ENCODE peak calls at places on chromosomes 13 and 19, in four cellular contexts. One of them, this sample, is unnamed.

GRCh38 chr19:41688098-41688497 is at the start of gene CEACAM7:
- DNase-seq in astrocyte of the cerebellum: no peak
- DNase-seq in dorsolateral prefrontal cortex: no peak
- DNase-seq in left ventricle myocardium inferior: no peak
- DNase-seq in this sample: no peak

GRCh38 chr19:49862411-49863253 is 4.7 kb downstream of the PNKP start:
- DNase-seq in astrocyte of the cerebellum: no peak
- DNase-seq in dorsolateral prefrontal cortex: no peak
- DNase-seq in left ventricle myocardium inferior: no peak
- DNase-seq in this sample: no peak

GRCh38 chr13:42777476-42777875 is 3.9 kb upstream of the FAM216B start:
- DNase-seq in astrocyte of the cerebellum: no peak
- DNase-seq in dorsolateral prefrontal cortex: no peak
- DNase-seq in left ventricle myocardium inferior: no peak
- DNase-seq in this sample: no peak

GRCh38 chr19:55172741-55173140 is 6.3 kb upstream of the DNAAF3 start:
- DNase-seq in astrocyte of the cerebellum: no peak
- DNase-seq in dorsolateral prefrontal cortex: no peak
- DNase-seq in left ventricle myocardium inferior: no peak
- DNase-seq in this sample: no peak

GRCh38 chr13:29487466-29488454 is 107.7 kb downstream of the SLC7A1 start:
- DNase-seq in astrocyte of the cerebellum: no peak
- DNase-seq in dorsolateral prefrontal cortex: no peak
- DNase-seq in left ventricle myocardium inferior: no peak
- DNase-seq in this sample: no peak

GRCh38 chr13:48571121-48571901 is 38.4 kb upstream of the RCBTB2 start:
- DNase-seq in astrocyte of the cerebellum: peak; percentile 75
- DNase-seq in dorsolateral prefrontal cortex: no peak
- DNase-seq in left ventricle myocardium inferior: no peak
- DNase-seq in this sample: peak; percentile 51

GRCh38 chr13:113860579-113861432 is 3.1 kb downstream of the GAS6 start:
- DNase-seq in astrocyte of the cerebellum: no peak
- DNase-seq in dorsolateral prefrontal cortex: no peak
- DNase-seq in left ventricle myocardium inferior: no peak
- DNase-seq in this sample: no peak

GRCh38 chr13:45472171-45472705 is 7.5 kb downstream of the COG3 start:
- DNase-seq in astrocyte of the cerebellum: no peak
- DNase-seq in dorsolateral prefrontal cortex: no peak
- DNase-seq in left ventricle myocardium inferior: no peak
- DNase-seq in this sample: no peak

GRCh38 chr19:55036058-55036457 is 2.0 kb downstream of the GP6 start:
- DNase-seq in astrocyte of the cerebellum: no peak
- DNase-seq in dorsolateral prefrontal cortex: no peak
- DNase-seq in left ventricle myocardium inferior: no peak
- DNase-seq in this sample: no peak

GRCh38 chr13:24626449-24626848 is 53.8 kb upstream of the ATP12A start:
- DNase-seq in astrocyte of the cerebellum: no peak
- DNase-seq in dorsolateral prefrontal cortex: no peak
- DNase-seq in left ventricle myocardium inferior: no peak
- DNase-seq in this sample: no peak

GRCh38 chr19:1172353-1173159 is 1.5 kb downstream of the SBNO2 start:
- DNase-seq in astrocyte of the cerebellum: no peak
- DNase-seq in dorsolateral prefrontal cortex: peak; percentile 54
- DNase-seq in left ventricle myocardium inferior: no peak
- DNase-seq in this sample: no peak
- TF ChIP-seq CTCF in astrocyte of the cerebellum: no peak
- TF ChIP-seq CTCF in dorsolateral prefrontal cortex: no peak
- TF ChIP-seq CTCF in left ventricle myocardium inferior: no peak
- TF ChIP-seq CTCF in this sample: no peak

GRCh38 chr19:2927032-2927430 is 17.7 kb downstream of the ZNF77 start:
- DNase-seq in astrocyte of the cerebellum: no peak
- DNase-seq in dorsolateral prefrontal cortex: no peak
- DNase-seq in left ventricle myocardium inferior: no peak
- DNase-seq in this sample: no peak
- H3K4me3 ChIP-seq in astrocyte of the cerebellum: no peak overlapping the region
- H3K4me3 ChIP-seq in dorsolateral prefrontal cortex: no peak overlapping the region
- H3K4me3 ChIP-seq in left ventricle myocardium inferior: no peak overlapping the region
- H3K4me3 ChIP-seq in this sample: no peak overlapping the region

DNA sequence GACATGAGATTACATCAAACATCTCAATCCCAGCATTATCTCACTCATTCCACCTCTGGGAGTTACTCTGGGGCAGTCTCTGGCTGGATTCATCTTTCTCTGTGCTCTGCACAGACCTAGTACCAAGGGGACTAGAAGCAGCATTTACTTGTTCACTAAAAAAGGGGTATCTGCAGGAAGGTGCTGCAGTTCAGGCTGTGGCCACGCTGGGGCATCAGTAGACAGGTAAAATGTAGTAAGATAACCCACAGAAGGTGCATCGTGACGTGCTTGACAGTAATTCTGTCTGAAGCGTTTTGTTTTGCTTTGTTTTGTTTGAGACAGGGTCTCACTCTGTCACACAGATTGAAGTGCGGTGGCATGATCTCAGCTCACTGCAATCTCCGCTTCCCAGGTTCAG is 29.3 kb downstream of the ZNF564 start:
- DNase-seq in astrocyte of the cerebellum: no peak
- DNase-seq in dorsolateral prefrontal cortex: no peak
- DNase-seq in left ventricle myocardium inferior: no peak
- DNase-seq in this sample: no peak
- TF ChIP-seq CTCF in astrocyte of the cerebellum: no peak
- TF ChIP-seq CTCF in dorsolateral prefrontal cortex: no peak
- TF ChIP-seq CTCF in left ventricle myocardium inferior: no peak
- TF ChIP-seq CTCF in this sample: no peak

DNA sequence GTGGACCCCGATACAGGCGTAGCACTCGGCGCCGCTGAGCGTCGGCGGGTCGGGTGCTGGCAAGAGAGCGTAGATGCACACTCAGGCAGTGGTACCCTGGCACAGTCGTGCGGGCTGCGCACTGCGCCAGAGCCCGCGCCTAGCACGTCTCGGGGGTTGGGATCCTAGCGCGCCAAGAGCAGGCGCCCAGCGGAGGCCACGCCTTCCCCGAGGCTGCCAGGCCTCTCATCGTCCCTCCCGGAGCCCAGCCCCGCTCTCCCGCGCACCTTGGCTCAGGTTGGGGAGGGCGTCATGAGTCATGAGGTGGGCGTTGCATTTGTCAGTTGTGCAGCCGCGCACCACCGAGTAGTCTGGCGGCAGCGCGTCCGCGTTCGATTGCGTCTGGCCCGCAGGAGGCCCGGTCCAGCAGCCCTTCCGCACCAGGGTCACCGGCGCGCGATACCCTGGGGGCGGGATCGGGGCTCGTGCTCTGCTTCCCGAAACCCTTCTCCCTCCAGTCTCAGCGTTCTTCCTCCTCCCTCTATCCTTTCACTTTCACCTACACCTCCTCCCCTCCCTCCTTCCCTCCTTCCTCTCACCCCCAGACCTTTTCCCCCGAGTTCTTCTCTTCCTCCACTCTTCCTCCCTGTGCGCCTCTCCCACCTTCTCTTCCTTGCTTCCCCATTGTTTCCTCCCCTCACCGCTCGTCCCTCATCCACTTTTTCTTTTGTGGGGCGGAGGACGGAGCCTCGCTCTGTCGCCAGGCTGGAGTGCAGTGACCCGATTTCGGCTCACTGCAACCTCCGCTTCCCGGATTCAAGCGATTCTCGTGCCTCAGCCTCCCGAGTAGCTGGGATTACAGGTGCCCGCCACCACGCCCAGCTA is 3.5 kb downstream of the LYPD5 start:
- DNase-seq in astrocyte of the cerebellum: no peak
- DNase-seq in dorsolateral prefrontal cortex: peak; percentile 58
- DNase-seq in left ventricle myocardium inferior: no peak
- DNase-seq in this sample: no peak
- H3K4me3 ChIP-seq in astrocyte of the cerebellum: peak overlapping the region; percentile 45
- H3K4me3 ChIP-seq in dorsolateral prefrontal cortex: peak overlapping the region; percentile 41
- H3K4me3 ChIP-seq in left ventricle myocardium inferior: peak overlapping the region; percentile 67
- H3K4me3 ChIP-seq in this sample: peak overlapping the region; percentile 61

DNA sequence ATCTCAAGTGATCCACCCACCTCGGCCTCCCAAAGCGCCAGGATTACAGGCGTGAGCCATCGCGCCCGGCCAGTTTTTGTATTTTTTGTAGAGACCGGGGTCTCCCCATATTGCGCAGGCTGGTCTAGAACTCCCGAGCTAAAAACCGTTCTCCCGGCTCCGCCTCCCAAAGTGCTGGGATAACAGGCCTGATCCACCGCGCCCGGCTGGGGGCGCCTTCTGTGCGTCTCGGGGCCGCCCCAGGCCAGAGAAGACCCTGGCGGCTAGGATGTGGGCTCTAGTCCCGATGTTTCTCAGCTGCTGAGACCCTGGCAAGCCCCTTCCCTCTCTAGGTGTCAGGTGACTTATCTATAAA is 3.6 kb downstream of the ARHGAP45 start:
- DNase-seq in astrocyte of the cerebellum: no peak
- DNase-seq in dorsolateral prefrontal cortex: no peak
- DNase-seq in left ventricle myocardium inferior: no peak
- DNase-seq in this sample: no peak
- TF ChIP-seq CTCF in astrocyte of the cerebellum: no peak
- TF ChIP-seq CTCF in dorsolateral prefrontal cortex: no peak
- TF ChIP-seq CTCF in left ventricle myocardium inferior: no peak
- TF ChIP-seq CTCF in this sample: peak; percentile 14

GRCh38 chr19:46428278-46429141 is at the start of gene PNMA8C:
- DNase-seq in astrocyte of the cerebellum: no peak
- DNase-seq in dorsolateral prefrontal cortex: peak; percentile 92
- DNase-seq in left ventricle myocardium inferior: peak; percentile 75
- DNase-seq in this sample: no peak

GRCh38 chr19:46427518-46427917 is 1.2 kb downstream of the PNMA8C start:
- DNase-seq in astrocyte of the cerebellum: no peak
- DNase-seq in dorsolateral prefrontal cortex: no peak
- DNase-seq in left ventricle myocardium inferior: no peak
- DNase-seq in this sample: no peak

GRCh38 chr19:46426035-46426505 is 2.7 kb downstream of the PNMA8C start:
- DNase-seq in astrocyte of the cerebellum: no peak
- DNase-seq in dorsolateral prefrontal cortex: no peak
- DNase-seq in left ventricle myocardium inferior: no peak
- DNase-seq in this sample: no peak

GRCh38 chr19:46429999-46430398 is 1.3 kb upstream of the PNMA8C start:
- DNase-seq in astrocyte of the cerebellum: no peak
- DNase-seq in dorsolateral prefrontal cortex: no peak
- DNase-seq in left ventricle myocardium inferior: no peak
- DNase-seq in this sample: no peak

GRCh38 chr19:46426506-46427162 is 2.1 kb downstream of the PNMA8C start:
- DNase-seq in astrocyte of the cerebellum: peak; percentile 49
- DNase-seq in dorsolateral prefrontal cortex: peak; percentile 83
- DNase-seq in left ventricle myocardium inferior: peak; percentile 82
- DNase-seq in this sample: no peak
- H3K4me3 ChIP-seq in astrocyte of the cerebellum: peak overlapping the region; percentile 56
- H3K4me3 ChIP-seq in dorsolateral prefrontal cortex: peak overlapping the region; percentile 79
- H3K4me3 ChIP-seq in left ventricle myocardium inferior: peak overlapping the region; percentile 72
- H3K4me3 ChIP-seq in this sample: peak overlapping the region; percentile 59